ENCODE peak calls at places on chromosomes 12 and 14, in eight cellular contexts. Y is ELF-1; C is NCI-H345; H is NCI-H2081; R is naive thymus-derived CD8-positive, alpha-beta T cell; M is right cardiac atrium; L is endodermal cell; P is amygdala. F is an unnamed sample.

GRCh38 chr14:94120667-94121335 is 8.6 kb downstream of the IFI27L2 start:
- DNase-seq in Y (no peak), P (no peak), H (no peak), R (no peak), M (no peak), C (no peak), L (no peak), F (no peak)

GRCh38 chr14:50371546-50371945 is 25.1 kb downstream of the CDKL1 start:
- DNase-seq in M (no peak), P (no peak), H (no peak), R (no peak), Y (no peak), L (no peak), C (no peak), F (no peak)

GRCh38 chr14:75022655-75023054 is 19.9 kb downstream of the EIF2B2 start:
- DNase-seq in Y (peak; percentile 19), C (peak; percentile 8), L (peak; percentile 76), M (peak; percentile 76), R (no peak), P (no peak), H (no peak), F (peak; percentile 49)

GRCh38 chr12:81758421-81759214 is 532 bp downstream of the PPFIA2 start:
- DNase-seq in M (peak; percentile 65), L (peak; percentile 87), P (no peak), Y (peak; percentile 41), C (peak; percentile 65), H (peak; percentile 72), R (no peak), F (peak; percentile 40)

GRCh38 chr12:108772896-108773797 is 41.8 kb upstream of the CORO1C start:
- DNase-seq in Y (peak; percentile 35), P (no peak), L (no peak), R (no peak), H (no peak), M (no peak), C (no peak), F (no peak)

GRCh38 chr12:70745066-70745465 is 107.8 kb upstream of the PTPRB start:
- DNase-seq in M (no peak), H (no peak), C (no peak), R (no peak), Y (no peak), P (no peak), L (no peak), F (no peak)

GRCh38 chr12:113048716-113049127 is 7.8 kb upstream of the DTX1 start:
- DNase-seq in H (peak; percentile 40), Y (peak; percentile 38), C (peak; percentile 74), M (no peak), P (no peak), L (peak; percentile 84), R (peak; percentile 64), F (peak; percentile 78)

GRCh38 chr12:57471661-57472060 is 8.0 kb downstream of the ARHGAP9 start:
- DNase-seq in L (no peak), R (no peak), H (no peak), Y (no peak), P (no peak), C (no peak), M (no peak), F (no peak)

GRCh38 chr12:10615532-10615931 is 2.1 kb upstream of the MAGOHB start:
- DNase-seq in C (no peak), R (no peak), Y (no peak), P (no peak), M (no peak), L (no peak), H (no peak), F (no peak)

GRCh38 chr14:91303091-91303923 is 58.8 kb upstream of the GPR68 start:
- DNase-seq in C (no peak), P (no peak), L (peak; percentile 100), H (no peak), Y (peak; percentile 95), M (peak; percentile 84), R (peak; percentile 47), F (peak; percentile 85)

GRCh38 chr12:110186059-110186458 is 61.9 kb downstream of the IFT81 start:
- DNase-seq in R (no peak), Y (no peak), L (no peak), P (no peak), C (no peak), H (no peak), M (no peak), F (no peak)